ENCODE peak calls at places on chromosomes 12 and 14, in six cellular contexts. O is GM06990, X is AG10803, G is HFFc6, J is colonic mucosa, W is neural progenitor cell. Q is an unnamed sample.

GRCh38 chr14:74426202-74426582 is at the start of gene SYNDIG1L:
- DNase-seq in O (no peak), X (no peak), G (no peak), J (no peak), W (no peak), Q (no peak)

GRCh38 chr12:1525858-1526257 is 68.5 kb downstream of the FBXL14 start:
- DNase-seq in O (no peak), X (no peak), G (no peak), J (no peak), W (no peak), Q (no peak)

GRCh38 chr12:59708484-59708883 is 112.7 kb downstream of the SLC16A7 start:
- DNase-seq in O (no peak), X (no peak), G (no peak), J (no peak), W (no peak), Q (no peak)

GRCh38 chr12:75837700-75838099 is 193.9 kb downstream of the PHLDA1 start:
- DNase-seq in O (no peak), X (no peak), G (no peak), J (peak; percentile 23), W (peak; percentile 11), Q (no peak)

GRCh38 chr14:29865299-29865698 is 62.3 kb downstream of the PRKD1 start:
- DNase-seq in O (no peak), X (peak; percentile 3), G (no peak), J (no peak), W (no peak), Q (no peak)

GRCh38 chr14:75333523-75334190 is 55.0 kb downstream of the FOS start:
- DNase-seq in O (peak; percentile 23), X (no peak), G (no peak), J (no peak), W (no peak), Q (no peak)

GRCh38 chr12:1544991-1545700 is 49.2 kb downstream of the FBXL14 start:
- DNase-seq in O (no peak), X (peak; percentile 58), G (no peak), J (no peak), W (no peak), Q (no peak)

GRCh38 chr12:77102691-77103090 is 37.3 kb upstream of the E2F7 start:
- DNase-seq in O (no peak), X (peak; percentile 63), G (peak; percentile 70), J (no peak), W (no peak), Q (no peak)

GRCh38 chr12:12272869-12273268 is 6.0 kb upstream of the LRP6 start:
- DNase-seq in O (no peak), X (peak; percentile 66), G (no peak), J (no peak), W (peak; percentile 35), Q (no peak)

GRCh38 chr14:34137001-34137400 is 186.1 kb upstream of the EGLN3 start:
- DNase-seq in O (no peak), X (no peak), G (no peak), J (no peak), W (no peak), Q (no peak)

GRCh38 chr12:123050913-123051312 is 70.4 kb downstream of the ARL6IP4 start:
- DNase-seq in O (no peak), X (no peak), G (no peak), J (no peak), W (no peak), Q (no peak)

GRCh38 chr14:92135269-92135668 is 13.5 kb downstream of the CPSF2 start:
- DNase-seq in O (no peak), X (peak; percentile 61), G (peak; percentile 39), J (no peak), W (peak; percentile 4), Q (no peak)

GRCh38 chr14:94769413-94770250 is at the start of gene GSC:
- DNase-seq in O (no peak), X (peak; percentile 63), G (no peak), J (no peak), W (peak; percentile 92), Q (peak; percentile 60)

GRCh38 chr14:100834441-100835277 is 8.7 kb downstream of the MEG3 start:
- DNase-seq in O (no peak), X (no peak), G (no peak), J (no peak), W (no peak), Q (no peak)

GRCh38 chr12:93146278-93146939 is 217.3 kb upstream of the EEA1 start:
- DNase-seq in O (no peak), X (peak; percentile 32), G (no peak), J (no peak), W (no peak), Q (no peak)

GRCh38 chr12:92649511-92650227 is 53.1 kb upstream of the PLEKHG7 start:
- DNase-seq in O (peak; percentile 39), X (peak; percentile 93), G (peak; percentile 79), J (peak; percentile 67), W (peak; percentile 82), Q (peak; percentile 50)

GRCh38 chr12:92597997-92598396 is 104.8 kb upstream of the PLEKHG7 start:
- DNase-seq in O (no peak), X (no peak), G (peak; percentile 69), J (no peak), W (no peak), Q (no peak)

GRCh38 chr12:103672401-103673119 is 85.5 kb downstream of the STAB2 start:
- DNase-seq in O (no peak), X (no peak), G (no peak), J (peak; percentile 60), W (no peak), Q (no peak)

GRCh38 chr14:76236172-76237130 is 84.7 kb downstream of the GPATCH2L start:
- DNase-seq in O (peak; percentile 40), X (peak; percentile 20), G (no peak), J (no peak), W (no peak), Q (no peak)

GRCh38 chr12:82756303-82756702 is 69.6 kb downstream of the TMTC2 start:
- DNase-seq in O (no peak), X (no peak), G (no peak), J (no peak), W (peak; percentile 51), Q (no peak)

GRCh38 chr14:87131879-87132278 is 861.1 kb downstream of the GALC start:
- DNase-seq in O (no peak), X (peak; percentile 30), G (no peak), J (no peak), W (no peak), Q (no peak)

GRCh38 chr14:21825147-21825743 is 151.6 kb upstream of the OR4E1 start:
- DNase-seq in O (no peak), X (no peak), G (no peak), J (no peak), W (peak; percentile 74), Q (peak; percentile 15)

GRCh38 chr14:84254205-84254788 is 1275.6 kb upstream of the FLRT2 start:
- DNase-seq in O (no peak), X (no peak), G (no peak), J (no peak), W (peak; percentile 92), Q (peak; percentile 14)

GRCh38 chr12:3216726-3217682 is 139.8 kb downstream of the TSPAN9 start:
- DNase-seq in O (no peak), X (peak; percentile 72), G (peak; percentile 70), J (no peak), W (no peak), Q (no peak)

DNA sequence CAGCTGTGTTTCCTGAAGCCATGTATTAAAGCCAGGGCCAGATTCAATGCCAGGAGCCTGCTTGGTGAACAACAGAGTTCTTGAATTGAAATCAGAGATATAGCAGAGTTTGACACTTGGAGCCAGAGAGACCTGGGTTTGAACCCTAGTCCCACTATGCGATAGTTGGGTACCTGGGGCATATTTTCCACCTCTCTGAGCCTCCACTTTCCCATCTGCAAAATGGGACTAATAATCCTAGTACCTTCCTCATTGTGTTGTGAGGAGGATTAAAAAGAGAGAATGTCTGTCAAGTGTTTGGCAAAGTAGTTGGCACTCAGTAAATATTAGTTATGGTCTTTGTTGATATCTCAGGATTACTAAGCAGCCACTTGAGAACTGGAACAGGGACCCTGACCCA is 6.0 kb upstream of the HRK start:
- DNase-seq in O (no peak), X (no peak), G (no peak), J (no peak), W (no peak), Q (no peak)
- TF ChIP-seq CTCF in O (no peak), X (no peak), G (no peak), J (no peak), W (no peak), Q (no peak)

DNA sequence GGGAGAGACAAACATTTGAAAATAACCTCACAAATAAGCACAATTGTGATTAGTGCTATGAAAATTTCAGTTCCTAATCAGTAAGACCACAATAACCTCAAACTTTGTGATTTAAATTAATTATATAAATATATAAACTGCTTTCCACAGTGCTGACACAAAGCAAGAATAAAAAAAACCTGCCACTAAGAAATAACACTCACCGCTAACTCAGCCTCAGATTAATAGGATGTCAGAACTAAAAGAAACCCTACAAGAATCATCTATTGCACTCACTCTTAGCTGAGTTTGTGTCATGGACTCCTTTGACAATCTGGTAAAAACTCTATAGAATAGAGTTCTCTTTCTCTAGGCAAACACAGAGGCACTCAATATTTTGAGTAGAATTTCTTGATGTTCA is 68.4 kb downstream of the SLC41A2 start:
- DNase-seq in O (no peak), X (no peak), G (no peak), J (no peak), W (no peak), Q (no peak)
- TF ChIP-seq CTCF in O (no peak), X (no peak), G (no peak), J (no peak), W (no peak), Q (no peak)

GRCh38 chr14:104078031-104078455 is 7.5 kb upstream of the ASPG start:
- DNase-seq in O (peak; percentile 54), X (peak; percentile 80), G (peak; percentile 86), J (peak; percentile 92), W (peak; percentile 91), Q (peak; percentile 90)

GRCh38 chr14:104076743-104077142 is 8.8 kb upstream of the ASPG start:
- DNase-seq in O (no peak), X (no peak), G (no peak), J (no peak), W (no peak), Q (no peak)

GRCh38 chr14:104073764-104074163 is 11.7 kb upstream of the ASPG start:
- DNase-seq in O (no peak), X (no peak), G (no peak), J (no peak), W (no peak), Q (no peak)

GRCh38 chr14:104072586-104072985 is 12.9 kb upstream of the ASPG start:
- DNase-seq in O (no peak), X (no peak), G (no peak), J (no peak), W (no peak), Q (no peak)

DNA sequence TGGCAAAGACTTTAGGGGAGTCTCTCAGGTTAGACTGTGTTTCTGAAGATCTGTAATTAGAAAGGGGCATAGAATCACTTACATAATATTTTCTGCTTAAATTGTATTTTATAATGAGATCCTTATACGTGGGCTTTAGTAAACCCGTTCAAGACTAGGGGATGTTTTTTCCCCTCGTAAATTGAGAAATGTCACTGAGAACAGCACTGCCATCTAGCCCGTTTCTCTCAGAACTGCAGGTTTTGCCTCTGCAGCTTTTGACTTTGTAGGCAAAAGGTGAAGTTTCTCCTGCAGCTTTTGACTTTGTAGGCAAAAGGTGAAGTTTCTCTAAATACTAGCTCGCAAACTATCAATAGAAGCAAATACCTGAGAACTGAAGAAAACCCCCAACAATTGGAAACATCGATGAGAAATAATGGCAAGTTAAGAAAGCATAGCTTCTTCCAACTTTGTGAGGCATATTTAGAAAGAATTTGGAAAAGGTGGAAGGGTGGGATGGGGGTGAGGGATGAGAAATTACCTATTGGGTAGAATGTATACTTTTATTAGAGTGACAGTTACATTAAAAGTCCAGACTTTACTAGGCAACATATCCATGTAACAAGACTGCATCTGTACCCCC is 9.9 kb upstream of the ASPG start:
- DNase-seq in O (no peak), X (no peak), G (no peak), J (no peak), W (no peak), Q (no peak)
- TF ChIP-seq CTCF in O (peak; percentile 49), X (peak; percentile 39), G (peak; percentile 66), J (no peak), W (peak; percentile 62), Q (peak; percentile 53)

GRCh38 chr12:25958254-25959068 is at the start of gene RASSF8:
- DNase-seq in O (peak; percentile 37), X (peak; percentile 76), G (peak; percentile 48), J (peak; percentile 49), W (peak; percentile 95), Q (peak; percentile 83)
- TF ChIP-seq CTCF in O (no peak), X (no peak), G (peak; percentile 34), J (no peak), W (no peak), Q (no peak)